ENCODE peak calls at places on chromosomes 7 and 10, in four cellular contexts. V is neural crest cell, C is cardiac fibroblast, T is Peyer's patch. X is an unnamed sample.

GRCh38 chr10:92901819-92902234 is 53.5 kb downstream of the EXOC6 start:
- DNase-seq in T (no peak), V (no peak), C (no peak), X (no peak)

GRCh38 chr10:1706256-1706655 is 31.1 kb downstream of the ADARB2 start:
- DNase-seq in V (no peak), T (no peak), C (no peak), X (no peak)

GRCh38 chr10:127345231-127345965 is 149.0 kb upstream of the INSYN2A start:
- DNase-seq in V (no peak), C (no peak), T (no peak), X (no peak)

GRCh38 chr7:5143935-5144903 is 45.8 kb upstream of the WIPI2 start:
- DNase-seq in V (no peak), T (no peak), C (peak; percentile 27), X (no peak)

GRCh38 chr10:133162178-133162909 is 2.3 kb downstream of the KNDC1 start:
- DNase-seq in V (no peak), T (no peak), C (no peak), X (no peak)

GRCh38 chr7:13850185-13850752 is 139.2 kb downstream of the ETV1 start:
- DNase-seq in C (peak; percentile 96), V (no peak), T (no peak), X (no peak)

GRCh38 chr10:77949167-77949566 is 22.6 kb upstream of the DLG5 start:
- DNase-seq in T (no peak), V (no peak), C (peak; percentile 66), X (peak; percentile 37)

GRCh38 chr10:32372000-32372875 is 25.3 kb upstream of the EPC1 start:
- DNase-seq in C (peak; percentile 21), T (peak; percentile 65), V (no peak), X (no peak)

GRCh38 chr7:123432601-123433000 is 101.8 kb downstream of the IQUB start:
- DNase-seq in T (no peak), C (no peak), V (no peak), X (no peak)

GRCh38 chr7:124782335-124782734 is 16.7 kb upstream of the GPR37 start:
- DNase-seq in T (no peak), V (no peak), C (no peak), X (no peak)

GRCh38 chr10:69639291-69640195 is 9.5 kb downstream of the FAM241B start:
- DNase-seq in C (peak; percentile 73), T (no peak), V (peak; percentile 75), X (peak; percentile 64)

GRCh38 chr7:94297397-94297838 is 97.3 kb upstream of the COL1A2 start:
- DNase-seq in V (no peak), T (no peak), C (peak; percentile 99), X (no peak)

GRCh38 chr7:149355390-149356048 is 93.5 kb downstream of the ZNF783 start:
- DNase-seq in T (no peak), C (peak; percentile 39), V (no peak), X (no peak)

GRCh38 chr7:17774248-17774647 is 166.0 kb downstream of the SNX13 start:
- DNase-seq in T (no peak), C (peak; percentile 93), V (no peak), X (no peak)

GRCh38 chr7:73851410-73852338 is 9.3 kb upstream of the TMEM270 start:
- DNase-seq in T (no peak), V (no peak), C (peak; percentile 98), X (no peak)

GRCh38 chr7:64877714-64878610 is 25.1 kb upstream of the ZNF273 start:
- DNase-seq in C (no peak), T (no peak), V (no peak), X (peak; percentile 0)

GRCh38 chr10:114346176-114347031 is 57.9 kb downstream of the AFAP1L2 start:
- DNase-seq in C (no peak), V (peak; percentile 51), T (no peak), X (no peak)

GRCh38 chr10:104811166-104811565 is 170.1 kb downstream of the SORCS3 start:
- DNase-seq in V (no peak), T (no peak), C (no peak), X (no peak)

GRCh38 chr7:3028767-3029111 is 14.9 kb downstream of the CARD11 start:
- DNase-seq in T (no peak), V (no peak), C (no peak), X (no peak)

GRCh38 chr10:122034149-122034756 is 45.3 kb downstream of the TACC2 start:
- DNase-seq in T (no peak), C (peak; percentile 66), V (no peak), X (no peak)

GRCh38 chr7:123643495-123644428 is 11.9 kb upstream of the LMOD2 start:
- DNase-seq in V (no peak), C (peak; percentile 79), T (no peak), X (no peak)

GRCh38 chr7:43217055-43217454 is 104.6 kb downstream of the HECW1 start:
- DNase-seq in V (no peak), C (no peak), T (no peak), X (no peak)

GRCh38 chr10:72316748-72317435 is 37.8 kb downstream of the DNAJB12 start:
- DNase-seq in T (peak; percentile 85), C (no peak), V (no peak), X (no peak)

GRCh38 chr10:131107970-131108369 is 203.6 kb downstream of the TCERG1L start:
- DNase-seq in T (no peak), C (no peak), V (no peak), X (no peak)

GRCh38 chr10:124171561-124171960 is 78.2 kb upstream of the CHST15 start:
- DNase-seq in T (no peak), C (no peak), V (no peak), X (no peak)

GRCh38 chr7:141220263-141220662 is 146.4 kb downstream of the TMEM178B start:
- DNase-seq in V (no peak), C (peak; percentile 5), T (no peak), X (no peak)

GRCh38 chr10:115093286-115093775 is at the start of gene ATRNL1:
- DNase-seq in T (peak; percentile 52), V (peak; percentile 56), C (no peak), X (peak; percentile 55)

GRCh38 chr10:30188101-30188500 is 128.7 kb upstream of the JCAD start:
- DNase-seq in T (no peak), C (peak; percentile 39), V (no peak), X (peak; percentile 54)

GRCh38 chr10:98310721-98311120 is 42.7 kb upstream of the LOXL4 start:
- DNase-seq in T (no peak), C (no peak), V (no peak), X (no peak)
- TF ChIP-seq CTCF in T (no peak), C (no peak), V (no peak), X (no peak)

GRCh38 chr7:80428161-80429054 is 83.5 kb downstream of the GNAT3 start:
- DNase-seq in C (peak; percentile 87), V (no peak), T (no peak), X (peak; percentile 22)
- TF ChIP-seq CTCF in C (peak; percentile 70), V (peak; percentile 77), T (peak; percentile 94), X (peak; percentile 40)

GRCh38 chr10:103042908-103043307 is 124.8 kb downstream of the CNNM2 start:
- DNase-seq in V (no peak), C (no peak), T (no peak), X (no peak)
- TF ChIP-seq CTCF in V (peak; percentile 31), C (no peak), T (no peak), X (no peak)

GRCh38 chr7:116177009-116177408 is 33.3 kb upstream of the TES start:
- DNase-seq in V (no peak), T (no peak), C (peak; percentile 92), X (no peak)

GRCh38 chr7:116172353-116172752 is 38.0 kb upstream of the TES start:
- DNase-seq in V (no peak), T (no peak), C (peak; percentile 38), X (no peak)

GRCh38 chr7:116171094-116171493 is 39.2 kb upstream of the TES start:
- DNase-seq in V (no peak), T (no peak), C (no peak), X (no peak)

GRCh38 chr7:116170180-116170579 is 40.2 kb upstream of the TES start:
- DNase-seq in V (no peak), T (no peak), C (no peak), X (no peak)

GRCh38 chr7:116173051-116174028 is 37.0 kb upstream of the TES start:
- DNase-seq in C (peak; percentile 85), T (no peak), V (peak; percentile 30), X (peak; percentile 25)
- TF ChIP-seq CTCF in C (peak; percentile 33), T (peak; percentile 80), V (peak; percentile 83), X (peak; percentile 63)